ENCODE peak calls at places on chromosomes 6 and 20, in seven cellular contexts. Q is lung, G is heart right ventricle, X is astrocyte, I is stomach, B is BJ, H is GM20000. O is an unnamed sample.

GRCh38 chr6:1625352-1625773 is 15.6 kb downstream of the FOXC1 start:
- DNase-seq in I (no peak), G (no peak), X (no peak), B (no peak), H (no peak), Q (no peak), O (no peak)

GRCh38 chr6:136085370-136086115 is 164.6 kb downstream of the MTFR2 start:
- DNase-seq in G (no peak), X (peak; percentile 79), B (no peak), Q (no peak), I (no peak), H (no peak), O (no peak)

GRCh38 chr6:4059115-4059777 is 19.7 kb downstream of the FAM217A start:
- DNase-seq in Q (no peak), H (no peak), G (no peak), I (no peak), B (peak; percentile 50), X (peak; percentile 84), O (peak; percentile 1)

GRCh38 chr6:157294654-157295053 is 28.7 kb downstream of the TMEM242 start:
- DNase-seq in X (no peak), G (no peak), I (no peak), Q (no peak), H (no peak), B (no peak), O (no peak)

GRCh38 chr6:135812085-135812526 is 39.4 kb upstream of the PDE7B start:
- DNase-seq in B (no peak), H (no peak), Q (no peak), G (peak; percentile 12), X (peak; percentile 56), I (no peak), O (no peak)

GRCh38 chr6:116012966-116013365 is 47.7 kb downstream of the FRK start:
- DNase-seq in G (no peak), I (no peak), X (no peak), H (no peak), Q (no peak), B (no peak), O (no peak)

GRCh38 chr6:137845460-137845859 is 21.6 kb upstream of the TNFAIP3 start:
- DNase-seq in G (no peak), I (no peak), Q (no peak), H (no peak), B (no peak), X (no peak), O (peak; percentile 12)

GRCh38 chr20:31870703-31871601 is 518 bp downstream of the TTLL9 start:
- DNase-seq in H (peak; percentile 63), G (no peak), Q (no peak), B (no peak), X (no peak), I (peak; percentile 35), O (no peak)

GRCh38 chr6:149164199-149164745 is 153.2 kb upstream of the TAB2 start:
- DNase-seq in B (no peak), I (no peak), G (no peak), H (no peak), X (no peak), Q (no peak), O (no peak)

GRCh38 chr6:152893187-152893586 is 89.7 kb downstream of the FBXO5 start:
- DNase-seq in X (no peak), G (no peak), Q (no peak), I (no peak), H (no peak), B (no peak), O (no peak)

GRCh38 chr6:126153661-126154060 is 167.3 kb downstream of the TRMT11 start:
- DNase-seq in Q (no peak), G (no peak), I (no peak), B (no peak), X (peak; percentile 72), H (no peak), O (no peak)

GRCh38 chr6:82006027-82006738 is 241.4 kb downstream of the IBTK start:
- DNase-seq in B (no peak), G (no peak), H (no peak), Q (no peak), X (no peak), I (no peak), O (peak; percentile 29)

GRCh38 chr6:140076078-140076477 is 701.6 kb upstream of the CITED2 start:
- DNase-seq in Q (no peak), X (no peak), B (no peak), H (no peak), G (no peak), I (no peak), O (no peak)

GRCh38 chr6:140921366-140922226 is 1211.1 kb upstream of the GJE1 start:
- DNase-seq in B (peak; percentile 41), Q (no peak), G (peak; percentile 22), H (peak; percentile 19), I (no peak), X (peak; percentile 84), O (peak; percentile 37)

GRCh38 chr6:48476257-48476656 is 365.3 kb upstream of the PTCHD4 start:
- DNase-seq in H (no peak), I (no peak), Q (no peak), B (no peak), G (no peak), X (peak; percentile 1), O (peak; percentile 10)
- TF ChIP-seq CTCF in H (no peak), I (no peak), Q (no peak), B (peak; percentile 31), G (peak; percentile 13), X (peak; percentile 22), O (no peak)

GRCh38 chr20:21234324-21234723 is 68.8 kb upstream of the XRN2 start:
- DNase-seq in I (no peak), X (no peak), G (no peak), H (no peak), Q (no peak), B (no peak), O (no peak)

GRCh38 chr20:21237956-21238355 is 65.2 kb upstream of the XRN2 start:
- DNase-seq in G (no peak), B (no peak), I (no peak), Q (no peak), X (no peak), H (no peak), O (no peak)

GRCh38 chr20:21234816-21235215 is 68.3 kb upstream of the XRN2 start:
- DNase-seq in I (no peak), X (no peak), Q (no peak), G (no peak), H (no peak), B (no peak), O (no peak)

GRCh38 chr20:21235346-21235712 is 67.8 kb upstream of the XRN2 start:
- DNase-seq in B (no peak), Q (no peak), X (no peak), I (no peak), G (no peak), H (no peak), O (no peak)

GRCh38 chr20:21235713-21236445 is 67.3 kb upstream of the XRN2 start:
- DNase-seq in I (peak; percentile 64), X (peak; percentile 25), B (peak; percentile 8), Q (peak; percentile 55), G (peak; percentile 54), H (peak; percentile 56), O (peak; percentile 38)
- TF ChIP-seq CTCF in I (peak; percentile 47), X (peak; percentile 81), B (peak; percentile 91), Q (peak; percentile 60), G (peak; percentile 73), H (peak; percentile 89), O (no peak)

GRCh38 chr20:9036593-9036992 is 32.3 kb upstream of the PLCB4 start:
- DNase-seq in Q (no peak), X (no peak), B (no peak), H (no peak), I (no peak), G (no peak), O (no peak)

GRCh38 chr20:9043364-9043763 is 25.5 kb upstream of the PLCB4 start:
- DNase-seq in X (no peak), Q (no peak), B (no peak), H (no peak), I (no peak), G (no peak), O (no peak)

GRCh38 chr20:9035129-9035528 is 33.8 kb upstream of the PLCB4 start:
- DNase-seq in I (no peak), X (peak; percentile 84), H (no peak), B (peak; percentile 81), Q (no peak), G (no peak), O (peak; percentile 23)

GRCh38 chr20:9040874-9041524 is 27.9 kb upstream of the PLCB4 start:
- DNase-seq in G (no peak), X (peak; percentile 64), I (no peak), Q (no peak), H (no peak), B (no peak), O (no peak)

DNA sequence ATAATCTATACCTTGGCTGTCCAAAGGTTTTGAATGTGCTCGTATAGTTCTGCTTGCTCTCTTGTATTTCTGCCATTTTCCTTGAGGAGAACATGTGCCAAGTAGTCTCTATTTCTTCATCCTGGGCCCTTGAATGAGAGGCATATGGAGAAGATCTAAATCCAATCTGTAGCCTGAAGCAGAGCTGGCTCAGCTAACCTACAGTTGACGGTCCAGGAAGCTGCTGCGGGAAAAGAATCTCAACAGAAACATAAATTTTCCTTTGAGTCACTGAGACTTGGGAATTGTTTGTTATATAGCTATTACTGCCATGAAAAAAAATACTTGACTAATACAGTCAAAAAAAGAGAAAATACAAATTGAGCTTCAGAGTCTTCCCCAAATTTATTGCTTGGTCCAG is 30.1 kb upstream of the PLCB4 start:
- DNase-seq in H (no peak), X (no peak), Q (no peak), G (no peak), I (no peak), B (no peak), O (no peak)
- TF ChIP-seq CTCF in H (no peak), X (no peak), Q (no peak), G (no peak), I (no peak), B (no peak), O (no peak)

GRCh38 chr20:24835195-24835594 is 113.9 kb upstream of the CST7 start:
- DNase-seq in I (no peak), H (no peak), B (no peak), Q (no peak), G (no peak), X (no peak), O (no peak)

GRCh38 chr20:24837721-24838456 is 111.2 kb upstream of the CST7 start:
- DNase-seq in H (no peak), Q (no peak), B (no peak), I (no peak), X (peak; percentile 61), G (no peak), O (no peak)

GRCh38 chr20:24834310-24834709 is 114.8 kb upstream of the CST7 start:
- DNase-seq in I (no peak), G (no peak), X (no peak), B (no peak), H (no peak), Q (no peak), O (no peak)

GRCh38 chr20:24836900-24837299 is 112.2 kb upstream of the CST7 start:
- DNase-seq in I (no peak), H (no peak), Q (no peak), G (no peak), X (no peak), B (no peak), O (no peak)

DNA sequence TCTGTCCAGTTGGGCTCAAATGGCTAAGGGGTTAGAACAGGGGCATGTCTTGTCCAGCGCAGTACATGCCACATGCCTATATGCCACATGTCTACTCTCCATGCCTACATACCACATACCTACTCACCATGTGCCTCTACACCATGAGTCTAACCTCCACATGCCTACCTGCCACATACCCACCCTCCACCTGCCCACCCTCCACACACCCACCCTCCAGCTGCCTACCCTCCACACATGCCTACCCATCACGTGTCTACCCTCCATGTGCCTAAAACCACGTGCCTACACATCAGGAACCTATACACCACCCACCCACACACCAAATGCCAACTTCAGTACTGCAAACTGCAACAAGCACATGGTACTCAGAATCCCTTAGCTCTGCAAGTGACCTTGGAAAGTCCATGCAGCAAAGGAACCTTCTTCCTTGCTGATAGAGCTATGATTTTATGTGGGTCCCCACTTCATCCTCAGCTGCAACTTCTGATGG is 113.0 kb upstream of the CST7 start:
- DNase-seq in Q (no peak), I (no peak), G (no peak), H (no peak), B (no peak), X (no peak), O (no peak)
- TF ChIP-seq CTCF in Q (no peak), I (no peak), G (no peak), H (no peak), B (no peak), X (no peak), O (no peak)